ENCODE peak calls at places on chromosomes 7 and 10, in five cellular contexts. One of them, this sample, is unnamed.

GRCh38 chr10:100442548-100442947 is 20.3 kb upstream of the WNT8B start:
- DNase-seq in activated T-cell treated with anti-CD3 and anti-CD28 coated beads, Interleukin-2, amount 50 U/mL, for 1 hour: no peak
- DNase-seq in stimulated activated CD4-positive, alpha-beta T cell treated with anti-CD3 and anti-CD28 coated beads, Interleukin-15, amount 100 ng/mL, for 1 hour: no peak
- DNase-seq in sigmoid colon: no peak
- DNase-seq in thoracic aorta: no peak
- DNase-seq in this sample: no peak

GRCh38 chr10:53737132-53737531 is 964.5 kb upstream of the MBL2 start:
- DNase-seq in activated T-cell treated with anti-CD3 and anti-CD28 coated beads, Interleukin-2, amount 50 U/mL, for 1 hour: no peak
- DNase-seq in stimulated activated CD4-positive, alpha-beta T cell treated with anti-CD3 and anti-CD28 coated beads, Interleukin-15, amount 100 ng/mL, for 1 hour: no peak
- DNase-seq in sigmoid colon: no peak
- DNase-seq in thoracic aorta: no peak
- DNase-seq in this sample: no peak

GRCh38 chr7:101935521-101936141 is 118.2 kb downstream of the CUX1 start:
- DNase-seq in activated T-cell treated with anti-CD3 and anti-CD28 coated beads, Interleukin-2, amount 50 U/mL, for 1 hour: no peak
- DNase-seq in stimulated activated CD4-positive, alpha-beta T cell treated with anti-CD3 and anti-CD28 coated beads, Interleukin-15, amount 100 ng/mL, for 1 hour: no peak
- DNase-seq in sigmoid colon: peak
- DNase-seq in thoracic aorta: no peak
- DNase-seq in this sample: peak

GRCh38 chr7:46784746-46785145 is 797.2 kb downstream of the TNS3 start:
- DNase-seq in activated T-cell treated with anti-CD3 and anti-CD28 coated beads, Interleukin-2, amount 50 U/mL, for 1 hour: no peak
- DNase-seq in stimulated activated CD4-positive, alpha-beta T cell treated with anti-CD3 and anti-CD28 coated beads, Interleukin-15, amount 100 ng/mL, for 1 hour: no peak
- DNase-seq in sigmoid colon: no peak
- DNase-seq in thoracic aorta: no peak
- DNase-seq in this sample: no peak

GRCh38 chr10:33047655-33048054 is 89.6 kb upstream of the ITGB1 start:
- DNase-seq in activated T-cell treated with anti-CD3 and anti-CD28 coated beads, Interleukin-2, amount 50 U/mL, for 1 hour: no peak
- DNase-seq in stimulated activated CD4-positive, alpha-beta T cell treated with anti-CD3 and anti-CD28 coated beads, Interleukin-15, amount 100 ng/mL, for 1 hour: no peak
- DNase-seq in sigmoid colon: no peak
- DNase-seq in thoracic aorta: no peak
- DNase-seq in this sample: no peak

GRCh38 chr10:103598654-103599115 is 105.2 kb downstream of the NEURL1 start:
- DNase-seq in activated T-cell treated with anti-CD3 and anti-CD28 coated beads, Interleukin-2, amount 50 U/mL, for 1 hour: no peak
- DNase-seq in stimulated activated CD4-positive, alpha-beta T cell treated with anti-CD3 and anti-CD28 coated beads, Interleukin-15, amount 100 ng/mL, for 1 hour: no peak
- DNase-seq in sigmoid colon: no peak
- DNase-seq in thoracic aorta: no peak
- DNase-seq in this sample: no peak

GRCh38 chr7:106623846-106624245 is 37.1 kb downstream of the CCDC71L start:
- DNase-seq in activated T-cell treated with anti-CD3 and anti-CD28 coated beads, Interleukin-2, amount 50 U/mL, for 1 hour: no peak
- DNase-seq in stimulated activated CD4-positive, alpha-beta T cell treated with anti-CD3 and anti-CD28 coated beads, Interleukin-15, amount 100 ng/mL, for 1 hour: no peak
- DNase-seq in sigmoid colon: no peak
- DNase-seq in thoracic aorta: no peak
- DNase-seq in this sample: no peak

GRCh38 chr10:34206602-34207268 is 608.4 kb downstream of the PARD3 start:
- DNase-seq in activated T-cell treated with anti-CD3 and anti-CD28 coated beads, Interleukin-2, amount 50 U/mL, for 1 hour: no peak
- DNase-seq in stimulated activated CD4-positive, alpha-beta T cell treated with anti-CD3 and anti-CD28 coated beads, Interleukin-15, amount 100 ng/mL, for 1 hour: no peak
- DNase-seq in sigmoid colon: no peak
- DNase-seq in thoracic aorta: no peak
- DNase-seq in this sample: no peak

GRCh38 chr7:47228386-47229014 is 353.4 kb downstream of the TNS3 start:
- DNase-seq in activated T-cell treated with anti-CD3 and anti-CD28 coated beads, Interleukin-2, amount 50 U/mL, for 1 hour: no peak
- DNase-seq in stimulated activated CD4-positive, alpha-beta T cell treated with anti-CD3 and anti-CD28 coated beads, Interleukin-15, amount 100 ng/mL, for 1 hour: no peak
- DNase-seq in sigmoid colon: no peak
- DNase-seq in thoracic aorta: no peak
- DNase-seq in this sample: no peak

GRCh38 chr7:32670105-32670504 is 174.8 kb downstream of the AVL9 start:
- DNase-seq in activated T-cell treated with anti-CD3 and anti-CD28 coated beads, Interleukin-2, amount 50 U/mL, for 1 hour: no peak
- DNase-seq in stimulated activated CD4-positive, alpha-beta T cell treated with anti-CD3 and anti-CD28 coated beads, Interleukin-15, amount 100 ng/mL, for 1 hour: no peak
- DNase-seq in sigmoid colon: no peak
- DNase-seq in thoracic aorta: no peak
- DNase-seq in this sample: no peak

GRCh38 chr7:85554294-85554877 is 367.5 kb upstream of the SEMA3D start:
- DNase-seq in activated T-cell treated with anti-CD3 and anti-CD28 coated beads, Interleukin-2, amount 50 U/mL, for 1 hour: no peak
- DNase-seq in stimulated activated CD4-positive, alpha-beta T cell treated with anti-CD3 and anti-CD28 coated beads, Interleukin-15, amount 100 ng/mL, for 1 hour: no peak
- DNase-seq in sigmoid colon: no peak
- DNase-seq in thoracic aorta: no peak
- DNase-seq in this sample: no peak